ENCODE peak calls at places on chromosomes 2 and 18, in seven cellular contexts. I is HS-5; J is right cardiac atrium; E is iPS-NIHi11; K is activated T-cell treated with anti-CD3 and anti-CD28 coated beads, Interleukin-2, amount 50 U/mL, for 4 hours; Y is GDM1; U is mesenteric fat pad. D is an unnamed sample.

GRCh38 chr2:60296219-60296955 is 257.1 kb downstream of the BCL11A start:
- DNase-seq in I (no peak), J (no peak), E (no peak), K (no peak), Y (no peak), U (no peak), D (no peak)

GRCh38 chr2:148201075-148202004 is 180.4 kb downstream of the MBD5 start:
- DNase-seq in I (peak), J (peak), E (peak), K (peak), Y (peak), U (no peak), D (peak)

GRCh38 chr2:80246449-80247025 is 58.0 kb downstream of the LRRTM1 start:
- DNase-seq in I (no peak), J (no peak), E (no peak), K (no peak), Y (no peak), U (no peak), D (no peak)

GRCh38 chr2:136582631-136583205 is 182.6 kb upstream of the THSD7B start:
- DNase-seq in I (no peak), J (peak), E (peak), K (no peak), Y (no peak), U (no peak), D (peak)

GRCh38 chr2:30109856-30110255 is 37.0 kb upstream of the YPEL5 start:
- DNase-seq in I (no peak), J (no peak), E (no peak), K (no peak), Y (no peak), U (no peak), D (no peak)

GRCh38 chr18:60391571-60392226 is 19.1 kb upstream of the MC4R start:
- DNase-seq in I (peak), J (no peak), E (no peak), K (no peak), Y (no peak), U (no peak), D (no peak)

GRCh38 chr2:28161466-28161865 is 231.2 kb upstream of the FOSL2 start:
- DNase-seq in I (no peak), J (no peak), E (no peak), K (no peak), Y (no peak), U (no peak), D (peak)

GRCh38 chr18:69162649-69163048 is 238.0 kb upstream of the DOK6 start:
- DNase-seq in I (no peak), J (no peak), E (no peak), K (no peak), Y (no peak), U (no peak), D (no peak)

GRCh38 chr2:63767307-63767706 is 74.4 kb upstream of the UGP2 start:
- DNase-seq in I (no peak), J (no peak), E (no peak), K (no peak), Y (no peak), U (no peak), D (no peak)

GRCh38 chr2:202007015-202008011 is 26.3 kb upstream of the FZD7 start:
- DNase-seq in I (no peak), J (peak), E (no peak), K (no peak), Y (no peak), U (no peak), D (no peak)

GRCh38 chr2:167212054-167212648 is 323.9 kb downstream of the XIRP2 start:
- DNase-seq in I (peak), J (no peak), E (peak), K (no peak), Y (peak), U (no peak), D (peak)

GRCh38 chr2:65778126-65778525 is 345.7 kb upstream of the SPRED2 start:
- DNase-seq in I (no peak), J (no peak), E (peak), K (no peak), Y (no peak), U (no peak), D (peak)

GRCh38 chr2:232532406-232532805 is 6.4 kb downstream of the CHRND start:
- DNase-seq in I (no peak), J (no peak), E (no peak), K (no peak), Y (no peak), U (peak), D (no peak)

GRCh38 chr2:223243233-223243632 is 191.2 kb downstream of the KCNE4 start:
- DNase-seq in I (no peak), J (no peak), E (no peak), K (no peak), Y (no peak), U (no peak), D (no peak)

GRCh38 chr2:99572380-99572779 is 82.6 kb upstream of the REV1 start:
- DNase-seq in I (no peak), J (no peak), E (no peak), K (no peak), Y (no peak), U (no peak), D (no peak)

GRCh38 chr18:37249171-37249886 is 316.3 kb downstream of the CELF4 start:
- DNase-seq in I (no peak), J (no peak), E (no peak), K (no peak), Y (no peak), U (peak), D (no peak)

GRCh38 chr2:223585691-223586090 is 16.5 kb downstream of the SCG2 start:
- DNase-seq in I (no peak), J (no peak), E (no peak), K (no peak), Y (no peak), U (no peak), D (no peak)

GRCh38 chr2:221447310-221447709 is 124.8 kb downstream of the EPHA4 start:
- DNase-seq in I (no peak), J (no peak), E (no peak), K (no peak), Y (no peak), U (no peak), D (no peak)

GRCh38 chr2:191218292-191218898 is 26.8 kb upstream of the MYO1B start:
- DNase-seq in I (no peak), J (peak), E (peak), K (peak), Y (peak), U (no peak), D (peak)

GRCh38 chr2:220297093-220297492 is 669.7 kb downstream of the SLC4A3 start:
- DNase-seq in I (no peak), J (no peak), E (no peak), K (no peak), Y (no peak), U (no peak), D (no peak)

GRCh38 chr2:98308068-98308467 is 38.2 kb upstream of the CNGA3 start:
- DNase-seq in I (no peak), J (no peak), E (no peak), K (no peak), Y (no peak), U (no peak), D (no peak)

GRCh38 chr2:233142355-233142897 is 82.3 kb downstream of the INPP5D start:
- DNase-seq in I (no peak), J (no peak), E (no peak), K (no peak), Y (no peak), U (no peak), D (no peak)

D was measured in SJCRH30.